ENCODE peak calls at places on chromosomes 2 and 18, in ten cellular contexts. V, O, U, D, W, F, X, Q, I and G are unnamed samples.

GRCh38 chr2:178485356-178485755 is 5.1 kb downstream of the PLEKHA3 start:
- DNase-seq in W (no peak), V (no peak), F (no peak), X (no peak), U (no peak), D (no peak), O (no peak), Q (no peak), I (no peak), G (no peak)

GRCh38 chr2:31729065-31729439 is 148.3 kb upstream of the SRD5A2 start:
- DNase-seq in X (no peak), W (no peak), U (no peak), Q (no peak), D (no peak), F (no peak), I (no peak), O (no peak), V (no peak), G (no peak)

GRCh38 chr2:59354498-59354897 is 1113.4 kb upstream of the FANCL start:
- DNase-seq in U (no peak), W (no peak), O (no peak), V (no peak), F (no peak), I (no peak), Q (no peak), X (no peak), D (no peak), G (no peak)

GRCh38 chr2:241161646-241162281 is 11.5 kb downstream of the PPP1R7 start:
- DNase-seq in W (no peak), X (peak), I (no peak), V (peak), O (no peak), F (no peak), Q (no peak), D (peak), U (no peak), G (no peak)

GRCh38 chr2:226256709-226257401 is 542.8 kb downstream of the IRS1 start:
- DNase-seq in U (no peak), F (no peak), D (no peak), Q (no peak), V (no peak), W (no peak), O (no peak), I (no peak), X (no peak), G (no peak)

GRCh38 chr2:216700778-216701177 is 5.4 kb upstream of the IGFBP5 start:
- DNase-seq in W (no peak), X (no peak), U (no peak), V (no peak), Q (no peak), F (no peak), O (no peak), D (no peak), I (no peak), G (no peak)

GRCh38 chr2:107529146-107529545 is 297.5 kb upstream of the RGPD4 start:
- DNase-seq in Q (no peak), I (no peak), U (peak), V (no peak), O (no peak), X (no peak), F (no peak), D (no peak), W (peak), G (no peak)

GRCh38 chr2:239149501-239149900 is 251.3 kb downstream of the HDAC4 start:
- DNase-seq in X (peak), V (no peak), O (no peak), D (no peak), F (no peak), Q (no peak), W (peak), U (no peak), I (peak), G (no peak)

GRCh38 chr2:207499114-207499513 is 30.6 kb upstream of the CREB1 start:
- DNase-seq in I (no peak), X (no peak), Q (no peak), F (no peak), W (no peak), U (no peak), D (no peak), O (no peak), V (no peak), G (no peak)

DNA sequence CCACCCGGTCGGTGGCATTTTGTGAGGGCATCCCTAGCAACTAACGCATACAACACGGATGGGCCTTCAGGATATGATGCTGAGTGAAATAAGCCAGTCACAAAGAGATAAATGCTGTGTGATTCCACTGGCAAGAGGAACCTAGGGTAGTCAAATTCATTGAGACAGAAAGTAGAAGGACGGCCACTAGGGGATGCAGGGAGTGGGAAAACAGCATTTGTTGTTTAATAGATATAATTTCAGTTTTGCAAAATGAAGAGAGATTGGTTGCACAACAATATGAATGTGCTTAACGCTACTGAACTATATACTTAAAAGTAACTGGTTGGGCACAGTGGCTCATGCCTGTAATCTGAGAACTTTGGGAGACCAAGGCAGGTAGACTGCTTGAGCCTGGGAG is 112.9 kb downstream of the AFF3 start:
- DNase-seq in I (no peak), D (no peak), X (no peak), Q (no peak), V (no peak), W (no peak), F (no peak), U (no peak), O (no peak), G (no peak)
- TF ChIP-seq CTCF in I (no peak), D (no peak), X (no peak), Q (peak), V (no peak), W (no peak), F (no peak), U (no peak), O (no peak), G (no peak)

GRCh38 chr2:138087761-138088602 is 123.7 kb downstream of the HNMT start:
- DNase-seq in I (no peak), X (no peak), U (no peak), W (no peak), F (no peak), D (no peak), O (no peak), V (no peak), Q (no peak), G (peak)

GRCh38 chr2:138094031-138094430 is 129.8 kb downstream of the HNMT start:
- DNase-seq in X (no peak), Q (no peak), D (no peak), I (no peak), W (no peak), O (no peak), U (no peak), F (no peak), V (no peak), G (no peak)

GRCh38 chr2:138093455-138093854 is 129.2 kb downstream of the HNMT start:
- DNase-seq in Q (no peak), X (no peak), O (no peak), V (no peak), U (no peak), I (no peak), F (no peak), W (no peak), D (no peak), G (no peak)

GRCh38 chr2:138086556-138086955 is 122.3 kb downstream of the HNMT start:
- DNase-seq in X (no peak), O (no peak), F (no peak), W (no peak), U (no peak), D (no peak), V (no peak), I (no peak), Q (no peak), G (no peak)

DNA sequence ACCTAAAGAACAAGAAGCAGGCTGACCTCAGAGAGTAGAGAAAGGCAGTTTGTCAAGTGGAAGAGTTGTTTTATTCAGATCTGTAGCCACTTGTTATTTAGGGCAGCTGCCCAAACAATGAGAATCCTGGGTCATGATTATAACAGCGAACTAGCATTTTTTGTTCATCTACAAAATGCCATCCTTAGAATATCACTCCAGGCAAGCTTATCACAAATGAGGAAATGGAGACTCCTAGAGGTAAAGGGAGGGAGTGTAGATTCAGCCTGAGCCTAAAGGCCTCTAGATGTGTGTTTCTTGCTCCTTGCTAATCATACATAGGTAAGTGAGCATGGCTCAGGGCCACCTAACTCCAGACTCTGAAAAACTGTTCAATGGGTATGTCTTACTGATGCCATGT is 126.1 kb downstream of the HNMT start:
- DNase-seq in O (no peak), F (no peak), W (no peak), X (no peak), Q (no peak), V (peak), I (no peak), U (no peak), D (no peak), G (peak)
- TF ChIP-seq CTCF in O (no peak), F (peak), W (peak), X (peak), Q (peak), V (peak), I (no peak), U (peak), D (peak), G (peak)

DNA sequence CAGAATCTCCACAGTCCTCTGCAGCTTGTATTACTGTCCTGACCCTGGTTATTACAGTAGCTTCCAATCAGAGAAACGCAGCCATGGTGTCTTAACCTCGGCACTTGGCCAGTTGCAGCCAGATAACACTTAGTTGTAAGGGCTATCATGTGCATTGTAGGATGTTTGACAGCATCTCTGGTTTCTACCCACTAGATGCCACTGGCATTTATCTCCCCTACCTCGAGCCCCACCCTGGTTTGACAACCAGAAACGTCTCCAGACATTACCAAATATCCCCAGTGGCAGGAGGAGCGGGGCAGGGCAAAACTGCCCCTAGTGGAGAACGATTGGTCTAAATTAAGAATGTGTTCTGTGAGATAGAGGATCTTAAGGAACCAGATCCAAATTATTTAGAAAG is 13.1 kb downstream of the DSG2 start:
- DNase-seq in F (no peak), V (no peak), D (no peak), Q (no peak), W (no peak), I (no peak), U (no peak), X (no peak), O (no peak), G (peak)
- TF ChIP-seq CTCF in F (no peak), V (peak), D (no peak), Q (peak), W (no peak), I (no peak), U (no peak), X (no peak), O (no peak), G (no peak)

DNA sequence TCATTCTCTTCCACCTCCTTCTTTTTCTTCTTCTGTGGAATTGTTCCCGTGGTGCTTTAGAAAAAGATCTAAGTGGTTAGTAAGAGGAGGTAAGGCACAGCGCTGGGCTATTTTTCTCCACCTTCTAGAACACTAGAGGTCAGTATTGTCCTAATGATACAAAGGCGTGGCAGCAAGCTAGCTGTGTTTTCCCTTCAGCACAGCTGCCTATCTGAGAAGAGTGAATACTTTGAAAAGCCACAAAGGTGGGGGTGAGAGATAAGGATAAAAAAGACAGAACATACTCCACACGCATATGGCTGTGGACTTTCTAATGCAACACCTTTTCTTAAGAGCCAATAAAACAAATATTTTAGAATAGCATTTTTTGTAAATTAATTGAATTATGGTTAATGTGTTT is 2.1 kb downstream of the CNTNAP5 start:
- DNase-seq in I (no peak), U (peak), W (peak), X (no peak), V (peak), D (no peak), Q (peak), F (peak), O (no peak), G (peak)
- TF ChIP-seq CTCF in I (peak), U (peak), W (peak), X (peak), V (peak), D (peak), Q (peak), F (peak), O (no peak), G (peak)

GRCh38 chr2:199468561-199469513 is 11.1 kb upstream of the SATB2 start:
- DNase-seq in X (no peak), D (peak), O (no peak), F (no peak), Q (no peak), I (no peak), U (no peak), W (peak), V (no peak), G (no peak)
- TF ChIP-seq CTCF in X (no peak), D (no peak), O (no peak), F (no peak), Q (no peak), I (no peak), U (no peak), W (no peak), V (no peak), G (no peak)

GRCh38 chr2:188811522-188811921 is 162.7 kb upstream of the COL3A1 start:
- DNase-seq in U (no peak), Q (no peak), X (no peak), V (peak), W (no peak), F (no peak), D (no peak), I (no peak), O (no peak), G (peak)

GRCh38 chr2:188810591-188810990 is 163.6 kb upstream of the COL3A1 start:
- DNase-seq in Q (no peak), I (no peak), W (no peak), X (no peak), F (no peak), O (no peak), V (no peak), U (no peak), D (no peak), G (no peak)

GRCh38 chr2:188808921-188809320 is 165.3 kb upstream of the COL3A1 start:
- DNase-seq in V (peak), U (no peak), W (no peak), X (no peak), F (no peak), O (no peak), D (no peak), I (no peak), Q (no peak), G (no peak)

GRCh38 chr2:188813315-188813714 is 160.9 kb upstream of the COL3A1 start:
- DNase-seq in X (no peak), O (no peak), U (no peak), D (no peak), Q (no peak), F (no peak), I (no peak), W (no peak), V (peak), G (no peak)

GRCh38 chr2:188813846-188814245 is 160.3 kb upstream of the COL3A1 start:
- DNase-seq in D (peak), Q (no peak), V (no peak), O (no peak), I (no peak), U (no peak), F (no peak), X (no peak), W (no peak), G (no peak)
- TF ChIP-seq CTCF in D (no peak), Q (no peak), V (no peak), O (no peak), I (no peak), U (no peak), F (no peak), X (no peak), W (no peak), G (no peak)

GRCh38 chr2:137056704-137057103 is 291.4 kb downstream of the THSD7B start:
- DNase-seq in D (no peak), U (no peak), I (no peak), F (no peak), O (no peak), V (no peak), W (no peak), X (no peak), Q (no peak), G (peak)

GRCh38 chr2:137047369-137047768 is 282.0 kb downstream of the THSD7B start:
- DNase-seq in V (no peak), X (no peak), Q (no peak), W (no peak), I (no peak), O (no peak), U (no peak), F (no peak), D (no peak), G (no peak)

GRCh38 chr2:137049518-137049917 is 284.2 kb downstream of the THSD7B start:
- DNase-seq in I (no peak), X (no peak), Q (no peak), W (no peak), U (no peak), O (no peak), D (no peak), F (no peak), V (no peak), G (no peak)

GRCh38 chr2:137048455-137048854 is 283.1 kb downstream of the THSD7B start:
- DNase-seq in F (no peak), O (no peak), I (no peak), V (no peak), X (no peak), D (no peak), U (no peak), Q (no peak), W (no peak), G (no peak)

DNA sequence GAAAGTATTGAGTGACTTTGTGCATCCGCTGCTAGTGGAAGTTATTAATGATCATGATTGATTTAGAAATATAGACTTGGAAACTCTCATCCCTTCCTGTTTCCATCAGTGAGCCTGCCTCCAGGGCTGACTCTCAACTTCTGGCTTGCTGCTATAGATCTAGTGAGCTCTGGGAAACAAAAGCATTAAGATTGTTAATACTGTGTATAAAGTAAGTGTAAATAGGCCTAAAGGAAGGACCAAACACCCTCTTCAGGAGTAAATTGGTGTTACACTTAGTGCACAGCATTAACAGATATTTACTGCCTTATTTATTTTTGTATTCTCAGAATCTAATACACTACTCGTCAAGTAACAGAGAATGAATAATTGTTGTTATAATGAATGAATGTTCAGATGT is 285.6 kb downstream of the THSD7B start:
- DNase-seq in O (no peak), F (no peak), V (no peak), W (no peak), I (no peak), D (no peak), X (no peak), U (no peak), Q (no peak), G (peak)
- TF ChIP-seq CTCF in O (no peak), F (peak), V (peak), W (peak), I (peak), D (no peak), X (no peak), U (no peak), Q (peak), G (peak)

DNA sequence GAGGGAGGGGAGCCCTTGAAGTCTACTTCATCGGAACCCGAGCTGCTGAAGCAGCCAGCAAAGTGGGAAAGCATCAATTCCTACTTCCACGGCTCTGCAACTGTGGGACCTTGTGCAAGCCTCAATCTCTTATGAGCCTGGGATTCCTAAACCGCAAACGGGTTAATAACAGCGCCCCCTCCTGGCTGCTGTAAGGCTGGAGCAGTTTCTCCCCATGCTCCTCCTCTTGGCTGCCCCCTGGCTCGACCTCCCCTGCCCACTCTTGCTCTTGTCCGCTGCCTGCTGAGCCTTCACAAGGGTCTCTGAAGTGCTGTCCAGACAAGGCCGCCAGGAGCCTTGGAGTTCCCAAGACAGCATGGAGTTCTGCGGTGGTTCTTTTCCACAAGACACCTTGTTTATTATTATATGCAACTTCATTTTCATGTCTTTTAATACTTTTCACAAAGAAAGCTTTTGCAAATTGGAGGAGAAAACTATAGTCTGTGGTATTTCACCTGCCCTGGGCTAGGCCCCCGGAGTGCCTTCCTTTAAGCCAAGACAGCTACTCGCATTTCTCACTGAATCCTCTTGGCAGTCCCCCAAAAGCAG is 157.2 kb downstream of the DDX1 start:
- DNase-seq in O (no peak), X (no peak), I (no peak), U (peak), V (no peak), D (peak), W (peak), F (no peak), Q (peak), G (peak)
- TF ChIP-seq CTCF in O (no peak), X (peak), I (peak), U (peak), V (peak), D (no peak), W (peak), F (peak), Q (peak), G (no peak)

GRCh38 chr2:43798300-43798699 is 24.5 kb downstream of the DYNC2LI1 start:
- DNase-seq in I (no peak), D (no peak), F (no peak), X (no peak), U (no peak), V (no peak), Q (no peak), O (no peak), W (no peak), G (peak)
- TF ChIP-seq CTCF in I (peak), D (no peak), F (peak), X (no peak), U (peak), V (peak), Q (peak), O (no peak), W (peak), G (no peak)

DNA sequence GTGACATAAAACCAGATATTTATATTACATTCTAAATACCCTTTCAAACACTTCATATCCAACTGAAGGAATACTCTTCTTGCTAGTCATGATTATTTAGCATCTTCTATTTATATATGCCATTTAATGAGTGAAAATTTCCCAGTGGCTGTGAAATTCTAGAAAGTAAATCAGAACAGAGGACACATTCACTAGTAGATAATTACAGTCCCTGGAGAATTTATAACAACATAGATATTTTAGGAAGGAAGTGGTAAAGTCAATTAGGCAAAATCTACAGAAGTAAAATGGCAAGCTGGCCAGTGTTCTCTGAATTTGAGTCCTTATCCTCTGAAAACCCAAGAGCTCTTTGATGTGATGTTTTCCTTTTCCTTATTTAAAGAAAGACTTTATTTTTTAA is 121.8 kb downstream of the PMAIP1 start:
- DNase-seq in D (no peak), F (no peak), V (no peak), I (no peak), X (no peak), U (no peak), W (no peak), Q (no peak), O (no peak), G (no peak)
- TF ChIP-seq CTCF in D (no peak), F (no peak), V (no peak), I (no peak), X (no peak), U (no peak), W (no peak), Q (no peak), O (no peak), G (no peak)